ENCODE peak calls at places on chromosome 3, in eight cellular contexts. One of them, this sample, is unnamed.

GRCh38 chr3:197458179-197458707 is 97.5 kb downstream of the BDH1 start:
- DNase-seq in IMR-90: peak
- DNase-seq in hepatocyte: peak
- DNase-seq in epithelial cell of esophagus: peak
- DNase-seq in SJSA1: no peak
- DNase-seq in aorta: no peak
- DNase-seq in astrocyte: no peak
- DNase-seq in esophagus squamous epithelium: no peak
- DNase-seq in this sample: peak

GRCh38 chr3:156620260-156620659 is 54.1 kb upstream of the TIPARP start:
- DNase-seq in IMR-90: peak
- DNase-seq in hepatocyte: peak
- DNase-seq in epithelial cell of esophagus: peak
- DNase-seq in SJSA1: no peak
- DNase-seq in aorta: no peak
- DNase-seq in astrocyte: no peak
- DNase-seq in esophagus squamous epithelium: no peak
- DNase-seq in this sample: no peak

GRCh38 chr3:112293368-112294321 is at the start of gene SLC9C1:
- DNase-seq in IMR-90: peak
- DNase-seq in hepatocyte: peak
- DNase-seq in epithelial cell of esophagus: peak
- DNase-seq in SJSA1: no peak
- DNase-seq in aorta: no peak
- DNase-seq in astrocyte: peak
- DNase-seq in esophagus squamous epithelium: no peak
- DNase-seq in this sample: peak

GRCh38 chr3:146100825-146101444 is 60.0 kb downstream of the PLOD2 start:
- DNase-seq in IMR-90: peak
- DNase-seq in hepatocyte: no peak
- DNase-seq in epithelial cell of esophagus: no peak
- DNase-seq in SJSA1: no peak
- DNase-seq in aorta: no peak
- DNase-seq in astrocyte: no peak
- DNase-seq in esophagus squamous epithelium: no peak
- DNase-seq in this sample: peak

GRCh38 chr3:20099020-20099539 is 58.8 kb downstream of the KAT2B start:
- DNase-seq in IMR-90: no peak
- DNase-seq in hepatocyte: no peak
- DNase-seq in epithelial cell of esophagus: no peak
- DNase-seq in SJSA1: no peak
- DNase-seq in aorta: no peak
- DNase-seq in astrocyte: no peak
- DNase-seq in esophagus squamous epithelium: no peak
- DNase-seq in this sample: no peak

GRCh38 chr3:7546219-7546618 is 685.3 kb downstream of the GRM7 start:
- DNase-seq in IMR-90: no peak
- DNase-seq in hepatocyte: peak
- DNase-seq in epithelial cell of esophagus: peak
- DNase-seq in SJSA1: no peak
- DNase-seq in aorta: no peak
- DNase-seq in astrocyte: peak
- DNase-seq in esophagus squamous epithelium: no peak
- DNase-seq in this sample: peak

GRCh38 chr3:183163563-183163962 is 1.0 kb upstream of the LAMP3 start:
- DNase-seq in IMR-90: no peak
- DNase-seq in hepatocyte: no peak
- DNase-seq in epithelial cell of esophagus: no peak
- DNase-seq in SJSA1: no peak
- DNase-seq in aorta: no peak
- DNase-seq in astrocyte: no peak
- DNase-seq in esophagus squamous epithelium: no peak
- DNase-seq in this sample: no peak

GRCh38 chr3:42529463-42529862 is 27.0 kb downstream of the VIPR1 start:
- DNase-seq in IMR-90: no peak
- DNase-seq in hepatocyte: no peak
- DNase-seq in epithelial cell of esophagus: no peak
- DNase-seq in SJSA1: no peak
- DNase-seq in aorta: peak
- DNase-seq in astrocyte: no peak
- DNase-seq in esophagus squamous epithelium: no peak
- DNase-seq in this sample: no peak

GRCh38 chr3:48716508-48716981 is 476 bp downstream of the IP6K2 start:
- DNase-seq in IMR-90: no peak
- DNase-seq in hepatocyte: no peak
- DNase-seq in epithelial cell of esophagus: no peak
- DNase-seq in SJSA1: no peak
- DNase-seq in aorta: no peak
- DNase-seq in astrocyte: no peak
- DNase-seq in esophagus squamous epithelium: no peak
- DNase-seq in this sample: no peak

GRCh38 chr3:18369561-18370185 is 55.5 kb downstream of the SATB1 start:
- DNase-seq in IMR-90: no peak
- DNase-seq in hepatocyte: no peak
- DNase-seq in epithelial cell of esophagus: no peak
- DNase-seq in SJSA1: no peak
- DNase-seq in aorta: peak
- DNase-seq in astrocyte: no peak
- DNase-seq in esophagus squamous epithelium: no peak
- DNase-seq in this sample: no peak

GRCh38 chr3:152942366-152942765 is 107.4 kb downstream of the P2RY1 start:
- DNase-seq in IMR-90: no peak
- DNase-seq in hepatocyte: no peak
- DNase-seq in epithelial cell of esophagus: peak
- DNase-seq in SJSA1: no peak
- DNase-seq in aorta: no peak
- DNase-seq in astrocyte: no peak
- DNase-seq in esophagus squamous epithelium: no peak
- DNase-seq in this sample: no peak

GRCh38 chr3:4067893-4068292 is 235.3 kb upstream of the SETMAR start:
- DNase-seq in IMR-90: no peak
- DNase-seq in hepatocyte: no peak
- DNase-seq in epithelial cell of esophagus: no peak
- DNase-seq in SJSA1: no peak
- DNase-seq in aorta: no peak
- DNase-seq in astrocyte: no peak
- DNase-seq in esophagus squamous epithelium: no peak
- DNase-seq in this sample: no peak

GRCh38 chr3:139136459-139137190 is 91.9 kb upstream of the PRR23C start:
- DNase-seq in IMR-90: no peak
- DNase-seq in hepatocyte: no peak
- DNase-seq in epithelial cell of esophagus: no peak
- DNase-seq in SJSA1: no peak
- DNase-seq in aorta: no peak
- DNase-seq in astrocyte: no peak
- DNase-seq in esophagus squamous epithelium: no peak
- DNase-seq in this sample: no peak

GRCh38 chr3:37910666-37911400 is 49.2 kb downstream of the CTDSPL start:
- DNase-seq in IMR-90: no peak
- DNase-seq in hepatocyte: no peak
- DNase-seq in epithelial cell of esophagus: no peak
- DNase-seq in SJSA1: no peak
- DNase-seq in aorta: no peak
- DNase-seq in astrocyte: no peak
- DNase-seq in esophagus squamous epithelium: no peak
- DNase-seq in this sample: no peak

DNA sequence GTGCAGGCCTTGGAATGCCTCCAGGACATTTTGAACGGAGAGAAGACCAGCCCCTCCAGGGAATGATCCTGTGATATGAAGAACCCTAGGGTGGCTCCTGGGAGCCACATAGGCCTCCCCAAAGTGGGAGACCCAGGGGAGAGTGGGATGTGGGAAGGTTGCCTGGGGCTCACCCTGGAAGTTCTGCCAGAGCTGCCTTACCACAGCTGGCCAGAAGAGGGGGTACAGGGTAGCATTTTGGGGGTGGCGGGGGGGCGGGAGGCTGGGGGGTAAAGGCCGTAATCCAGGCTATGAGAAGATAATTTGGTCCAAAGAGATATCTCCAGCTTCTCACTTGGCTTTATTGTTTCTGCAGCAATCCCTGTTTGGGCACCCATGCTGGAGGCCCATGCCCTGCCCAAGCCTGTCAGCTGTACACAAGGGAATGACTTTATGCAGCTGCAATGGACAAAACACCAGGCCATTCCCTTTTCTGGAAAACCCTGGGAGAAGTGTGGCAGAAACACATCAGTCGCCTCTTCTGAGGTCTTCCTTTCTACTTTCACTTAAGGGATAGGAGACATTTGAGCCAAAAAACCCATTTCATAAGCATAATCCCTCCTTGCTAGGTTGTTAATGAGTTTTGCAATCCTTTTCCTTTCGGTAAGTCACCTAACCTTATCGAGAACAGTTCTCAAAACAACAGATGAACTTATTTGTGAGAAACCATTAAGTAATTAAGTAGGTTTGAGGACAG is 11.0 kb upstream of the MUSTN1 start:
- DNase-seq in IMR-90: no peak
- DNase-seq in hepatocyte: no peak
- DNase-seq in epithelial cell of esophagus: no peak
- DNase-seq in SJSA1: no peak
- DNase-seq in aorta: no peak
- DNase-seq in astrocyte: no peak
- DNase-seq in esophagus squamous epithelium: no peak
- DNase-seq in this sample: no peak
- H3K4me3 ChIP-seq in IMR-90: no peak
- H3K4me3 ChIP-seq in hepatocyte: no peak
- H3K4me3 ChIP-seq in epithelial cell of esophagus: no peak
- H3K4me3 ChIP-seq in SJSA1: no peak
- H3K4me3 ChIP-seq in aorta: no peak
- H3K4me3 ChIP-seq in astrocyte: no peak
- H3K4me3 ChIP-seq in esophagus squamous epithelium: no peak
- H3K4me3 ChIP-seq in this sample: no peak

GRCh38 chr3:71444028-71444860 is 139.3 kb downstream of the FOXP1 start:
- DNase-seq in IMR-90: peak
- DNase-seq in hepatocyte: no peak
- DNase-seq in epithelial cell of esophagus: peak
- DNase-seq in SJSA1: peak
- DNase-seq in aorta: no peak
- DNase-seq in astrocyte: peak
- DNase-seq in esophagus squamous epithelium: peak
- DNase-seq in this sample: peak
- H3K4me3 ChIP-seq in IMR-90: no peak
- H3K4me3 ChIP-seq in hepatocyte: no peak
- H3K4me3 ChIP-seq in epithelial cell of esophagus: no peak
- H3K4me3 ChIP-seq in SJSA1: no peak
- H3K4me3 ChIP-seq in aorta: no peak
- H3K4me3 ChIP-seq in astrocyte: no peak
- H3K4me3 ChIP-seq in esophagus squamous epithelium: peak
- H3K4me3 ChIP-seq in this sample: no peak

DNA sequence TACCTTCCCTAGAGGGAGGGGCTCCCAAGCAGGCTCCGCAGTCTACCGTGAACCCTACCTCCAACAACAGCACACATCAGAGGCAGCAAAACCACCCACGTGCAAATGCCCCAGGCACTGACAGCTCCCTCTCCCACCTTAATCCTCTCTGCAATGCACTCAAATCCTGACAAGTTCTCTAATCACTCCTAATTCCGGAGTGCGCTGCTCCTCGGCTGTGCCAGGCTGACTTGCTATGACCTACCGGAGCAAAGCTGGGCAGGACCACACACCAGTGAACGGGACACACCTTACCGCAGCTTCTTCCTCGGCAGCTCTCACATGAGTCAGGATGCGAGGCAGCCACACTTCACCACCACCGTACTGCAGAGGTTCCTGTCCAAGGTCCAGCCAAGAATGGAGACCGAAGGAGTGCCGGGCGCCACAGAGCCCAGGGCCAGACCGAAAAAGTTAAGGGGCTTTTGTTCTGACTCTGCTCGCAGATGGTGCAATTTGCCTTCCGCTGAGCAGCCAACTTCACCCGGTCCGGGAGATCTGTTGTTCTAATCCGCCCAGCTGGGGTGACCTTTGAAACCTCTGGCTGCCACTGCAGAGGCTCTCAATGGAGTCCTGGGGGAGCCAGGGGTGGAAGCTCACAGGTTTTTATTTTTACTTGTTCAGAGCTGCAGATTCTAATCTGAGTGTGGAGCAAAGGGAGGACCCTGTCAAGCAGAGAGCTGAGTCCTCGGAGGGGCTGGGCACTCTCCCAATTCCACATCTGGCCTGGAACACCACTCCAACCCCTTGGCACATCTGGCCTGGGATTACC is 84.4 kb downstream of the MYLK start:
- DNase-seq in IMR-90: peak
- DNase-seq in hepatocyte: peak
- DNase-seq in epithelial cell of esophagus: peak
- DNase-seq in SJSA1: peak
- DNase-seq in aorta: peak
- DNase-seq in astrocyte: peak
- DNase-seq in esophagus squamous epithelium: no peak
- DNase-seq in this sample: no peak
- H3K4me3 ChIP-seq in IMR-90: no peak
- H3K4me3 ChIP-seq in hepatocyte: no peak
- H3K4me3 ChIP-seq in epithelial cell of esophagus: no peak
- H3K4me3 ChIP-seq in SJSA1: no peak
- H3K4me3 ChIP-seq in aorta: no peak
- H3K4me3 ChIP-seq in astrocyte: no peak
- H3K4me3 ChIP-seq in esophagus squamous epithelium: peak
- H3K4me3 ChIP-seq in this sample: no peak

GRCh38 chr3:151037746-151038145 is 47.7 kb upstream of the MED12L start:
- DNase-seq in IMR-90: peak
- DNase-seq in hepatocyte: peak
- DNase-seq in epithelial cell of esophagus: peak
- DNase-seq in SJSA1: peak
- DNase-seq in aorta: no peak
- DNase-seq in astrocyte: peak
- DNase-seq in esophagus squamous epithelium: no peak
- DNase-seq in this sample: peak
- H3K4me3 ChIP-seq in IMR-90: no peak
- H3K4me3 ChIP-seq in hepatocyte: no peak
- H3K4me3 ChIP-seq in epithelial cell of esophagus: no peak
- H3K4me3 ChIP-seq in SJSA1: no peak
- H3K4me3 ChIP-seq in aorta: no peak
- H3K4me3 ChIP-seq in astrocyte: peak
- H3K4me3 ChIP-seq in esophagus squamous epithelium: no peak
- H3K4me3 ChIP-seq in this sample: no peak

GRCh38 chr3:193594946-193595689 is 2.1 kb downstream of the OPA1 start:
- DNase-seq in IMR-90: peak
- DNase-seq in hepatocyte: no peak
- DNase-seq in epithelial cell of esophagus: peak
- DNase-seq in SJSA1: no peak
- DNase-seq in aorta: no peak
- DNase-seq in astrocyte: peak
- DNase-seq in esophagus squamous epithelium: no peak
- DNase-seq in this sample: peak
- H3K4me3 ChIP-seq in IMR-90: no peak
- H3K4me3 ChIP-seq in hepatocyte: no peak
- H3K4me3 ChIP-seq in epithelial cell of esophagus: peak
- H3K4me3 ChIP-seq in SJSA1: no peak
- H3K4me3 ChIP-seq in aorta: no peak
- H3K4me3 ChIP-seq in astrocyte: peak
- H3K4me3 ChIP-seq in esophagus squamous epithelium: peak
- H3K4me3 ChIP-seq in this sample: peak

GRCh38 chr3:190094201-190094718 is 26.4 kb downstream of the P3H2 start:
- DNase-seq in IMR-90: peak
- DNase-seq in hepatocyte: no peak
- DNase-seq in epithelial cell of esophagus: no peak
- DNase-seq in SJSA1: no peak
- DNase-seq in aorta: no peak
- DNase-seq in astrocyte: peak
- DNase-seq in esophagus squamous epithelium: no peak
- DNase-seq in this sample: peak
- H3K4me3 ChIP-seq in IMR-90: peak
- H3K4me3 ChIP-seq in hepatocyte: no peak
- H3K4me3 ChIP-seq in epithelial cell of esophagus: no peak
- H3K4me3 ChIP-seq in SJSA1: no peak
- H3K4me3 ChIP-seq in aorta: no peak
- H3K4me3 ChIP-seq in astrocyte: no peak
- H3K4me3 ChIP-seq in esophagus squamous epithelium: no peak
- H3K4me3 ChIP-seq in this sample: no peak

This sample was measured in fibroblast of pulmonary artery.